ENCODE peak calls at places on chromosomes 5 and 9, in nine cellular contexts. One of them, this sample, is unnamed.
A peak's percentile ranks its signal among the peaks of the same experiment; 100 is the strongest.

GRCh38 chr5:24314106-24314505 is 330.7 kb downstream of the CDH10 start:
- DNase-seq in A549: no peak
- DNase-seq in stomach: no peak
- DNase-seq in upper lobe of left lung: peak; percentile 48
- DNase-seq in transverse colon: no peak
- DNase-seq in sigmoid colon: no peak
- DNase-seq in suprapubic skin: no peak
- DNase-seq in ovary: no peak
- DNase-seq in K562: no peak
- DNase-seq in this sample: no peak

GRCh38 chr5:179408646-179409045 is 63.4 kb upstream of the ADAMTS2 start:
- DNase-seq in A549: no peak
- DNase-seq in stomach: no peak
- DNase-seq in upper lobe of left lung: no peak
- DNase-seq in transverse colon: no peak
- DNase-seq in sigmoid colon: no peak
- DNase-seq in suprapubic skin: peak; percentile 49
- DNase-seq in ovary: no peak
- DNase-seq in K562: no peak
- DNase-seq in this sample: no peak

GRCh38 chr5:72860499-72860898 is 44.0 kb downstream of the TNPO1 start:
- DNase-seq in A549: no peak
- DNase-seq in stomach: no peak
- DNase-seq in upper lobe of left lung: no peak
- DNase-seq in transverse colon: no peak
- DNase-seq in sigmoid colon: no peak
- DNase-seq in suprapubic skin: no peak
- DNase-seq in ovary: no peak
- DNase-seq in K562: no peak
- DNase-seq in this sample: no peak

GRCh38 chr5:76326559-76327351 is 76.3 kb upstream of the IQGAP2 start:
- DNase-seq in A549: no peak
- DNase-seq in stomach: no peak
- DNase-seq in upper lobe of left lung: peak; percentile 39
- DNase-seq in transverse colon: no peak
- DNase-seq in sigmoid colon: no peak
- DNase-seq in suprapubic skin: no peak
- DNase-seq in ovary: no peak
- DNase-seq in K562: no peak
- DNase-seq in this sample: no peak

GRCh38 chr9:34737677-34738260 is 27.8 kb upstream of the CCL21 start:
- DNase-seq in A549: no peak
- DNase-seq in stomach: no peak
- DNase-seq in upper lobe of left lung: no peak
- DNase-seq in transverse colon: no peak
- DNase-seq in sigmoid colon: no peak
- DNase-seq in suprapubic skin: no peak
- DNase-seq in ovary: no peak
- DNase-seq in K562: no peak
- DNase-seq in this sample: no peak

GRCh38 chr9:108443741-108444140 is 412.0 kb downstream of the ACTL7B start:
- DNase-seq in A549: no peak
- DNase-seq in stomach: no peak
- DNase-seq in upper lobe of left lung: no peak
- DNase-seq in transverse colon: no peak
- DNase-seq in sigmoid colon: no peak
- DNase-seq in suprapubic skin: no peak
- DNase-seq in ovary: no peak
- DNase-seq in K562: no peak
- DNase-seq in this sample: no peak

GRCh38 chr9:132350861-132351315 is 3.9 kb downstream of the SETX start:
- DNase-seq in A549: no peak
- DNase-seq in stomach: no peak
- DNase-seq in upper lobe of left lung: no peak
- DNase-seq in transverse colon: no peak
- DNase-seq in sigmoid colon: no peak
- DNase-seq in suprapubic skin: no peak
- DNase-seq in ovary: no peak
- DNase-seq in K562: no peak
- DNase-seq in this sample: no peak

GRCh38 chr5:72183231-72183630 is 76.0 kb downstream of the MAP1B start:
- DNase-seq in A549: no peak
- DNase-seq in stomach: no peak
- DNase-seq in upper lobe of left lung: no peak
- DNase-seq in transverse colon: no peak
- DNase-seq in sigmoid colon: no peak
- DNase-seq in suprapubic skin: no peak
- DNase-seq in ovary: no peak
- DNase-seq in K562: no peak
- DNase-seq in this sample: no peak

GRCh38 chr5:44048268-44048984 is 340.8 kb downstream of the FGF10 start:
- DNase-seq in A549: no peak
- DNase-seq in stomach: no peak
- DNase-seq in upper lobe of left lung: no peak
- DNase-seq in transverse colon: no peak
- DNase-seq in sigmoid colon: no peak
- DNase-seq in suprapubic skin: no peak
- DNase-seq in ovary: no peak
- DNase-seq in K562: no peak
- DNase-seq in this sample: peak; percentile 21

GRCh38 chr5:135828793-135829150 is 5.7 kb upstream of the SLC25A48 start:
- DNase-seq in A549: no peak
- DNase-seq in stomach: no peak
- DNase-seq in upper lobe of left lung: no peak
- DNase-seq in transverse colon: no peak
- DNase-seq in sigmoid colon: no peak
- DNase-seq in suprapubic skin: no peak
- DNase-seq in ovary: no peak
- DNase-seq in K562: no peak
- DNase-seq in this sample: no peak

GRCh38 chr9:13568446-13568845 is 289.0 kb upstream of the MPDZ start:
- DNase-seq in A549: no peak
- DNase-seq in stomach: no peak
- DNase-seq in upper lobe of left lung: no peak
- DNase-seq in transverse colon: no peak
- DNase-seq in sigmoid colon: no peak
- DNase-seq in suprapubic skin: no peak
- DNase-seq in ovary: no peak
- DNase-seq in K562: no peak
- DNase-seq in this sample: peak; percentile 8

GRCh38 chr5:56984445-56984844 is 32.5 kb upstream of the MIER3 start:
- DNase-seq in A549: no peak
- DNase-seq in stomach: no peak
- DNase-seq in upper lobe of left lung: no peak
- DNase-seq in transverse colon: no peak
- DNase-seq in sigmoid colon: no peak
- DNase-seq in suprapubic skin: no peak
- DNase-seq in ovary: no peak
- DNase-seq in K562: no peak
- DNase-seq in this sample: no peak

GRCh38 chr9:119487118-119487827 is 118.0 kb upstream of the BRINP1 start:
- DNase-seq in A549: no peak
- DNase-seq in stomach: no peak
- DNase-seq in upper lobe of left lung: no peak
- DNase-seq in transverse colon: no peak
- DNase-seq in sigmoid colon: no peak
- DNase-seq in suprapubic skin: no peak
- DNase-seq in ovary: no peak
- DNase-seq in K562: no peak
- DNase-seq in this sample: no peak

GRCh38 chr5:79111960-79112702 is 522 bp downstream of the BHMT start:
- DNase-seq in A549: no peak
- DNase-seq in stomach: peak; percentile 32
- DNase-seq in upper lobe of left lung: peak; percentile 82
- DNase-seq in transverse colon: no peak
- DNase-seq in sigmoid colon: no peak
- DNase-seq in suprapubic skin: no peak
- DNase-seq in ovary: no peak
- DNase-seq in K562: no peak
- DNase-seq in this sample: no peak

GRCh38 chr5:10424124-10424731 is 17.5 kb upstream of the ROPN1L start:
- DNase-seq in A549: peak; percentile 46
- DNase-seq in stomach: no peak
- DNase-seq in upper lobe of left lung: no peak
- DNase-seq in transverse colon: no peak
- DNase-seq in sigmoid colon: no peak
- DNase-seq in suprapubic skin: no peak
- DNase-seq in ovary: no peak
- DNase-seq in K562: no peak
- DNase-seq in this sample: no peak

GRCh38 chr5:10423009-10423408 is 18.7 kb upstream of the ROPN1L start:
- DNase-seq in A549: no peak
- DNase-seq in stomach: no peak
- DNase-seq in upper lobe of left lung: no peak
- DNase-seq in transverse colon: no peak
- DNase-seq in sigmoid colon: no peak
- DNase-seq in suprapubic skin: no peak
- DNase-seq in ovary: no peak
- DNase-seq in K562: no peak
- DNase-seq in this sample: no peak

GRCh38 chr5:10420926-10421325 is 20.8 kb upstream of the ROPN1L start:
- DNase-seq in A549: no peak
- DNase-seq in stomach: no peak
- DNase-seq in upper lobe of left lung: no peak
- DNase-seq in transverse colon: no peak
- DNase-seq in sigmoid colon: no peak
- DNase-seq in suprapubic skin: no peak
- DNase-seq in ovary: no peak
- DNase-seq in K562: no peak
- DNase-seq in this sample: no peak

GRCh38 chr5:10420468-10420867 is 21.2 kb upstream of the ROPN1L start:
- DNase-seq in A549: no peak
- DNase-seq in stomach: no peak
- DNase-seq in upper lobe of left lung: no peak
- DNase-seq in transverse colon: no peak
- DNase-seq in sigmoid colon: no peak
- DNase-seq in suprapubic skin: no peak
- DNase-seq in ovary: no peak
- DNase-seq in K562: no peak
- DNase-seq in this sample: no peak

GRCh38 chr5:10421841-10422691 is 19.6 kb upstream of the ROPN1L start:
- DNase-seq in A549: no peak
- DNase-seq in stomach: no peak
- DNase-seq in upper lobe of left lung: no peak
- DNase-seq in transverse colon: no peak
- DNase-seq in sigmoid colon: no peak
- DNase-seq in suprapubic skin: no peak
- DNase-seq in ovary: no peak
- DNase-seq in K562: no peak
- DNase-seq in this sample: no peak
- TF ChIP-seq EP300 in A549: no peak
- TF ChIP-seq EP300 in stomach: no peak
- TF ChIP-seq EP300 in upper lobe of left lung: no peak
- TF ChIP-seq EP300 in transverse colon: no peak
- TF ChIP-seq EP300 in sigmoid colon: no peak
- TF ChIP-seq EP300 in suprapubic skin: no peak
- TF ChIP-seq EP300 in ovary: no peak
- TF ChIP-seq EP300 in K562: no peak
- TF ChIP-seq EP300 in this sample: no peak

DNA sequence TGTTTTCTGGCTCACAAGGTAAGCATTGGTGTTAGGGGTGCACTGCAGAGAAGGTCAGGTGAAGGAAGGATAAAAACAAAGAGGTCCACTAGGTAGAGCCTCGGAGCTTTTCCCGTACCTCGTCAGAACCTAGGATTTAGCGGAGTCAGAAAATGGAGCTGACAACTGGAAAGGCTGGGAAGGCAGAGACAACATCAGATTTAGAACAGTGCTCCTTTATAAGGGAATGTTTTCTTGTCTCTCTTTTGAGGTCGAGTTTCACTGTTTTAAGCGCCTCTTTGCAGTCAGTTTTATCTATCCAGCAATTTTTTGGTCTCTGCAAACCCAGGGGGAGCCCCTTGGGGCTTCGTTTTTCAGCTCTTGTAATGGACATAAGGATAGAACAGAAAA is 80.6 kb downstream of the FNBP1 start:
- DNase-seq in A549: no peak
- DNase-seq in stomach: no peak
- DNase-seq in upper lobe of left lung: no peak
- DNase-seq in transverse colon: no peak
- DNase-seq in sigmoid colon: no peak
- DNase-seq in suprapubic skin: no peak
- DNase-seq in ovary: no peak
- DNase-seq in K562: no peak
- DNase-seq in this sample: no peak
- H3K4me3 ChIP-seq in A549: no peak overlapping the region
- H3K4me3 ChIP-seq in stomach: peak overlapping the region; percentile 46
- H3K4me3 ChIP-seq in upper lobe of left lung: peak overlapping the region; percentile 34
- H3K4me3 ChIP-seq in transverse colon: no peak overlapping the region
- H3K4me3 ChIP-seq in sigmoid colon: peak overlapping the region; percentile 53
- H3K4me3 ChIP-seq in suprapubic skin: peak overlapping the region; percentile 55
- H3K4me3 ChIP-seq in ovary: peak overlapping the region; percentile 32
- H3K4me3 ChIP-seq in K562: peak overlapping the region; percentile 37
- H3K4me3 ChIP-seq in this sample: peak overlapping the region; percentile 54

GRCh38 chr9:129328357-129329103 is 150.5 kb upstream of the IER5L start:
- DNase-seq in A549: no peak
- DNase-seq in stomach: no peak
- DNase-seq in upper lobe of left lung: no peak
- DNase-seq in transverse colon: no peak
- DNase-seq in sigmoid colon: peak; percentile 58
- DNase-seq in suprapubic skin: no peak
- DNase-seq in ovary: peak; percentile 57
- DNase-seq in K562: no peak
- DNase-seq in this sample: no peak
- TF ChIP-seq EP300 in A549: no peak
- TF ChIP-seq EP300 in stomach: no peak
- TF ChIP-seq EP300 in upper lobe of left lung: no peak
- TF ChIP-seq EP300 in transverse colon: no peak
- TF ChIP-seq EP300 in sigmoid colon: no peak
- TF ChIP-seq EP300 in suprapubic skin: no peak
- TF ChIP-seq EP300 in ovary: no peak
- TF ChIP-seq EP300 in K562: no peak
- TF ChIP-seq EP300 in this sample: no peak

DNA sequence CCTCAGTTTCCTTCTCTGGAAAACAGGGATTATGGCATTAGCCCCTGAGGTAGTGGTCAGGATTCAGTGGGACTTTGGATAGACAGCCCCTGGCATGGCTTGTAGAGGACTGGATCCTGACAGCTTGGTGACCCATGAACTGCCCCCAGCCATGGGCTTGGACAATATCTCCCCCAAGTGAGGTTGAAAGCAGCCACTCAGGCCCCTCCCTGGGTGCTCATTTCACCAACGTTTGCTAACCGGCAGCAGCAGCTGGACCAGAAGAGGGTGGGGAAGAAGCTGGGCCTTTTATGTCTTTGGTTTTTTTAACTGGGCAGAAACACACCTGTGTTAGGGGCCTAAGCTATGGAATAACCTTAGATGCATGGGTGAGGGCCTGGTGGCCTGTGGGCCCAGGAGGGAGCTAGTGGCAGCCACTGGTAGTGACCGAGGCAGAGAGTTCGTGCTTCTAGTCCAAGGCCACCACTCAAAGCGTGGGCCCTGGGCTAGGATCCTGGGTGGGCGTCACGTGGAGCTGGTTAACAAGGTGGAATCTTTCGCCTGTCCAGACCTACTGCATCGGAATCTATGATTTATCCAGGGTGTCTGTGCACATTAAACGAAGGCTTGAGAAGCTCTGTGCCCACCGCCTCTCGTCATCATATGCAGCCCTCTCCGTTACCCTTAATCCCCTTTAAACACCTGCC is 1.9 kb downstream of the SLC2A8 start:
- DNase-seq in A549: no peak
- DNase-seq in stomach: no peak
- DNase-seq in upper lobe of left lung: peak; percentile 21
- DNase-seq in transverse colon: no peak
- DNase-seq in sigmoid colon: peak; percentile 54
- DNase-seq in suprapubic skin: peak; percentile 67
- DNase-seq in ovary: no peak
- DNase-seq in K562: no peak
- DNase-seq in this sample: no peak
- H3K4me3 ChIP-seq in A549: no peak overlapping the region
- H3K4me3 ChIP-seq in stomach: peak overlapping the region; percentile 98
- H3K4me3 ChIP-seq in upper lobe of left lung: no peak overlapping the region
- H3K4me3 ChIP-seq in transverse colon: no peak overlapping the region
- H3K4me3 ChIP-seq in sigmoid colon: peak overlapping the region; percentile 97
- H3K4me3 ChIP-seq in suprapubic skin: no peak overlapping the region
- H3K4me3 ChIP-seq in ovary: peak overlapping the region; percentile 8
- H3K4me3 ChIP-seq in K562: no peak overlapping the region
- H3K4me3 ChIP-seq in this sample: no peak overlapping the region

This sample was measured in tibial nerve.